ENCODE peak calls at places on chromosomes 7 and 10, in four cellular contexts. Z is upper lobe of left lung, L is A549, K is stomach. C is an unnamed sample.

GRCh38 chr7:54664235-54665228 is 94.5 kb downstream of the SEC61G start:
- DNase-seq in L (peak; percentile 48), K (peak; percentile 31), Z (peak; percentile 88), C (no peak)

GRCh38 chr10:122474145-122474739 is 12.9 kb downstream of the HTRA1 start:
- DNase-seq in L (no peak), Z (no peak), K (no peak), C (no peak)

GRCh38 chr10:44697096-44697495 is 214.0 kb upstream of the TMEM72 start:
- DNase-seq in K (no peak), L (no peak), Z (no peak), C (no peak)

GRCh38 chr7:44292418-44292817 is 33.0 kb downstream of the CAMK2B start:
- DNase-seq in Z (no peak), L (no peak), K (peak; percentile 7), C (no peak)

GRCh38 chr10:51886438-51887068 is 187.2 kb upstream of the CSTF2T start:
- DNase-seq in K (no peak), L (no peak), Z (no peak), C (no peak)

GRCh38 chr7:143811-144453 is 48.4 kb upstream of the FAM20C start:
- DNase-seq in L (no peak), Z (no peak), K (no peak), C (no peak)

GRCh38 chr10:122113161-122113944 is 124.4 kb downstream of the TACC2 start:
- DNase-seq in K (peak; percentile 69), Z (peak; percentile 93), L (peak; percentile 77), C (peak; percentile 95)

GRCh38 chr7:68321076-68321639 is 1277.1 kb upstream of the AUTS2 start:
- DNase-seq in Z (no peak), L (peak; percentile 77), K (peak; percentile 52), C (peak; percentile 68)

GRCh38 chr10:53209941-53210611 is 437.5 kb upstream of the MBL2 start:
- DNase-seq in Z (no peak), L (peak; percentile 17), K (no peak), C (no peak)

GRCh38 chr7:95585426-95585789 is 10.9 kb downstream of the PDK4 start:
- DNase-seq in L (no peak), K (no peak), Z (no peak), C (no peak)

GRCh38 chr7:90403174-90404113 is at the start of gene CLDN12:
- DNase-seq in L (peak; percentile 91), Z (peak; percentile 54), K (peak; percentile 87), C (peak; percentile 95)
- TF ChIP-seq POLR2A in L (peak; percentile 76), Z (no peak), K (no peak), C (peak; percentile 47)

DNA sequence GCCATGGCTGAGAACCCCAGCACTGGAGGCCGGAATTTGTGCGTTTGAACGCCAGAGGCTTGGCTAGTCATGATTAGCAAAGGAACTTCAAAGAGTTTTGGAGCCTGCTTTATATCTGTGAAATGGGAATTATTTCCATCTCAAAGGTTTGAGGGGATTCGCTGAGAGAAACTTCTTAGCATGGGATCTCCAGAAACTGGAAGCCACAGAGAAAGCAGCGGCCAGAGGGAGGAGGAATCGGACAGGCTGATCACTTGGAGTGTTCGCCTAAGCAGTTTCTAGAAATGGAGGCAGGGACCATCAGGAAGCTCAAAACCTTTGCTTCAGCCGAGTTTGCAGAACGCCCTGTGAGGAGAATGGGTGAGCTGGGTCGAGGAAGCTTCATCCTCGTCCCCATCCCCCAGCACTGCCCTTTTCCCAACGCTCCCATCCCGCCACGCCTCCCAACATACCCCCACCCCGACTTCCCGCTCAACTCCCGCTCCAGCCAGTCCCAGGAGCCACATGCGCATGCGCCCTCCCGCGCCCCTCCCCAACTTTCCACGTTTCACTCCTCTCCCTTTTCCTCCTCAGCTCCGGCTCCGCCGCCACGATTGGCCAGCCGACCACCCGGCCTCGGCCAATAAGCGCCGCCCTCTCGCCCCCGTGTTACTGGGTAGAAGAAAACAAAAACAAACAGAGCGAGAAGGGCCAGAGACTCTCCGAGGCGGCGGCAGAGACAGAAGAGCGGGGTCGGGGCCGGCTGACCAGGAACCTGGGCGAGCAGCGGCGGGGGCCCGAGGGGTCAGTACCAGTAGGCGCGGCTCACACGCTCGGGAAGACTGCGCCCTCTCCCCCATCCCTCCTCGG is at the start of gene PDCD4:
- DNase-seq in K (peak; percentile 100), L (peak; percentile 98), Z (peak; percentile 99), C (peak; percentile 100)
- TF ChIP-seq POLR2A in K (no peak), L (peak; percentile 65), Z (no peak), C (peak; percentile 81)

DNA sequence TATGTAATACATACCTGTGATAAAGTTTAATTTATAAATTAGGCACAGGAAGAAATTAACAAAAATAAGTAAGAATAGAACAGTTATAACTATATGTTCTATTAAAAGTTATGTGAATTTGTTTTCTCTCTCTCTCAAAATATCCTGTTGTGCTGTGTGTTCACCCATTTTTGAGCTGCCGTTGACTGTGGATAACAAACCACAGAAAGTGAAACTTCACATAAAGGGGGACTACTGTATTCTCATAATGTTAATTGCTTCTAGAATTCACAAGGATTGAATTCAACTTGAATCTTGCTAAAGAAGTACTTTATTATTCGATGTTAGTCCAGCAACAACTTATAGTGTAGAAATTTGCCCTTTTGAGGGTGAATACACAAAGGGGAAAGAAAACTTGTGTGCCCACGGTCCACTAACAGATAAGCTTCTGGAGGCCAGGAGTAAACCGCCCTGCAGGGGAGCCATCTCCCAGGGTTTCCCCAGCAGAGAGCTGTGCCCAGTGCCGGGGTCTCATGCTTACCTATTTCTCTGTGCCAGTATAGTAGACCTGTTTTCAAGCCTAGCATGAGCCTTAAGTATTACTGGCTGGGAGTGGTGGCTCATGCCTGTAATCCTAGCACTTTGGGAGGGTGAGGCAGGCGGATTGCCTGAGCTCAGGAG is 87.1 kb downstream of the KAT6B start:
- DNase-seq in Z (no peak), K (no peak), L (no peak), C (no peak)
- TF ChIP-seq POLR2A in Z (no peak), K (no peak), L (no peak), C (no peak)

GRCh38 chr10:30170814-30171213 is 111.4 kb upstream of the JCAD start:
- DNase-seq in Z (no peak), L (no peak), K (no peak), C (no peak)
- TF ChIP-seq POLR2A in Z (no peak), L (no peak), K (no peak), C (no peak)

C was measured in sigmoid colon.